ENCODE peak calls at places on chromosomes 2 and 18, in six cellular contexts. One of them, this sample, is unnamed.
A peak's percentile ranks its signal among the peaks of the same experiment; 100 is the strongest.

GRCh38 chr2:118748245-118748885 is 99.1 kb downstream of the EN1 start:
- DNase-seq in cerebellar cortex: no peak
- DNase-seq in glutamatergic neuron: no peak
- DNase-seq in activated CD4-positive, alpha-beta T cell treated with anti-CD3 and anti-CD28 coated beads for 36 hours: no peak
- DNase-seq in fibroblast of the conjunctiva: no peak
- DNase-seq in lower lobe of right lung: no peak
- DNase-seq in this sample: no peak

GRCh38 chr2:85012431-85012830 is 41.5 kb downstream of the KCMF1 start:
- DNase-seq in cerebellar cortex: no peak
- DNase-seq in glutamatergic neuron: no peak
- DNase-seq in activated CD4-positive, alpha-beta T cell treated with anti-CD3 and anti-CD28 coated beads for 36 hours: no peak
- DNase-seq in fibroblast of the conjunctiva: no peak
- DNase-seq in lower lobe of right lung: no peak
- DNase-seq in this sample: no peak

GRCh38 chr2:26982102-26982742 is 11.8 kb downstream of the MAPRE3 start:
- DNase-seq in cerebellar cortex: peak; percentile 99
- DNase-seq in glutamatergic neuron: peak; percentile 32
- DNase-seq in activated CD4-positive, alpha-beta T cell treated with anti-CD3 and anti-CD28 coated beads for 36 hours: peak; percentile 42
- DNase-seq in fibroblast of the conjunctiva: no peak
- DNase-seq in lower lobe of right lung: peak; percentile 77
- DNase-seq in this sample: peak; percentile 20

GRCh38 chr2:191582355-191582754 is 95.6 kb upstream of the NABP1 start:
- DNase-seq in cerebellar cortex: no peak
- DNase-seq in glutamatergic neuron: no peak
- DNase-seq in activated CD4-positive, alpha-beta T cell treated with anti-CD3 and anti-CD28 coated beads for 36 hours: no peak
- DNase-seq in fibroblast of the conjunctiva: peak; percentile 39
- DNase-seq in lower lobe of right lung: no peak
- DNase-seq in this sample: no peak

GRCh38 chr18:37529296-37529695 is 36.3 kb downstream of the CELF4 start:
- DNase-seq in cerebellar cortex: no peak
- DNase-seq in glutamatergic neuron: no peak
- DNase-seq in activated CD4-positive, alpha-beta T cell treated with anti-CD3 and anti-CD28 coated beads for 36 hours: no peak
- DNase-seq in fibroblast of the conjunctiva: no peak
- DNase-seq in lower lobe of right lung: no peak
- DNase-seq in this sample: no peak

GRCh38 chr2:106104332-106105062 is 89.6 kb downstream of the UXS1 start:
- DNase-seq in cerebellar cortex: peak; percentile 82
- DNase-seq in glutamatergic neuron: peak; percentile 57
- DNase-seq in activated CD4-positive, alpha-beta T cell treated with anti-CD3 and anti-CD28 coated beads for 36 hours: peak; percentile 77
- DNase-seq in fibroblast of the conjunctiva: peak; percentile 49
- DNase-seq in lower lobe of right lung: no peak
- DNase-seq in this sample: peak; percentile 75

GRCh38 chr2:135563793-135564192 is 32.5 kb downstream of the R3HDM1 start:
- DNase-seq in cerebellar cortex: no peak
- DNase-seq in glutamatergic neuron: no peak
- DNase-seq in activated CD4-positive, alpha-beta T cell treated with anti-CD3 and anti-CD28 coated beads for 36 hours: peak; percentile 39
- DNase-seq in fibroblast of the conjunctiva: no peak
- DNase-seq in lower lobe of right lung: no peak
- DNase-seq in this sample: peak; percentile 35

GRCh38 chr18:79380816-79381806 is 14.6 kb upstream of the NFATC1 start:
- DNase-seq in cerebellar cortex: peak; percentile 54
- DNase-seq in glutamatergic neuron: peak; percentile 92
- DNase-seq in activated CD4-positive, alpha-beta T cell treated with anti-CD3 and anti-CD28 coated beads for 36 hours: peak; percentile 87
- DNase-seq in fibroblast of the conjunctiva: no peak
- DNase-seq in lower lobe of right lung: peak; percentile 65
- DNase-seq in this sample: peak; percentile 82

GRCh38 chr2:60104514-60105501 is 448.6 kb downstream of the BCL11A start:
- DNase-seq in cerebellar cortex: no peak
- DNase-seq in glutamatergic neuron: no peak
- DNase-seq in activated CD4-positive, alpha-beta T cell treated with anti-CD3 and anti-CD28 coated beads for 36 hours: peak; percentile 12
- DNase-seq in fibroblast of the conjunctiva: no peak
- DNase-seq in lower lobe of right lung: no peak
- DNase-seq in this sample: no peak

GRCh38 chr18:6746386-6746960 is 17.0 kb downstream of the ARHGAP28 start:
- DNase-seq in cerebellar cortex: no peak
- DNase-seq in glutamatergic neuron: no peak
- DNase-seq in activated CD4-positive, alpha-beta T cell treated with anti-CD3 and anti-CD28 coated beads for 36 hours: no peak
- DNase-seq in fibroblast of the conjunctiva: no peak
- DNase-seq in lower lobe of right lung: no peak
- DNase-seq in this sample: no peak

GRCh38 chr2:12318427-12319057 is 398.2 kb upstream of the TRIB2 start:
- DNase-seq in cerebellar cortex: no peak
- DNase-seq in glutamatergic neuron: no peak
- DNase-seq in activated CD4-positive, alpha-beta T cell treated with anti-CD3 and anti-CD28 coated beads for 36 hours: no peak
- DNase-seq in fibroblast of the conjunctiva: no peak
- DNase-seq in lower lobe of right lung: no peak
- DNase-seq in this sample: no peak